ENCODE peak calls at places on chromosomes 1 and 21, in six cellular contexts. U is stimulated activated CD8-positive, alpha-beta memory T cell treated with anti-CD3 and anti-CD28 coated beads, Interleukin-4, amount 100 ng/mL, for 48 hours; O is GM06990; P is NAMALWA; M is hypothalamus; D is heart right ventricle. K is an unnamed sample.

GRCh38 chr1:184254849-184255248 is 132.0 kb upstream of the C1orf21 start:
- DNase-seq in P (no peak), D (no peak), M (no peak), U (no peak), O (no peak), K (no peak)

GRCh38 chr1:33130297-33130696 is 49.3 kb downstream of the AZIN2 start:
- DNase-seq in D (no peak), P (no peak), O (no peak), M (no peak), U (peak; percentile 49), K (no peak)

GRCh38 chr1:183180634-183181056 is 5.4 kb upstream of the LAMC2 start:
- DNase-seq in P (no peak), M (no peak), U (no peak), O (peak; percentile 44), D (peak; percentile 71), K (no peak)

GRCh38 chr21:44456207-44456914 is 1.1 kb downstream of the LRRC3 start:
- DNase-seq in U (no peak), D (no peak), P (no peak), O (no peak), M (no peak), K (no peak)

GRCh38 chr1:34266127-34266951 is 89.6 kb downstream of the C1orf94 start:
- DNase-seq in M (no peak), O (no peak), P (no peak), U (no peak), D (no peak), K (no peak)

GRCh38 chr21:39908265-39908923 is 41.2 kb downstream of the PCP4 start:
- DNase-seq in O (no peak), M (no peak), D (no peak), U (no peak), P (no peak), K (no peak)

GRCh38 chr1:146021622-146022402 is at the start of gene HJV:
- DNase-seq in U (no peak), P (no peak), M (no peak), O (no peak), D (peak; percentile 48), K (no peak)

GRCh38 chr21:42858185-42858847 is 21.0 kb downstream of the WDR4 start:
- DNase-seq in O (no peak), M (no peak), U (no peak), D (no peak), P (no peak), K (no peak)

GRCh38 chr1:12276225-12276624 is 46.4 kb downstream of the VPS13D start:
- DNase-seq in P (peak; percentile 59), D (peak; percentile 9), U (no peak), M (no peak), O (no peak), K (no peak)

GRCh38 chr1:233707153-233707905 is 93.4 kb downstream of the KCNK1 start:
- DNase-seq in M (no peak), D (no peak), U (no peak), P (no peak), O (no peak), K (no peak)

GRCh38 chr1:100719490-100719889 is at the start of gene VCAM1:
- DNase-seq in P (no peak), M (no peak), U (no peak), O (peak; percentile 18), D (peak; percentile 23), K (no peak)

GRCh38 chr1:12414444-12415238 is 184.8 kb downstream of the VPS13D start:
- DNase-seq in D (no peak), O (no peak), M (no peak), U (no peak), P (no peak), K (no peak)

GRCh38 chr1:224433671-224434446 is 738 bp downstream of the WDR26 start:
- DNase-seq in U (peak; percentile 52), P (peak; percentile 35), D (peak; percentile 48), O (peak; percentile 48), M (peak; percentile 57), K (peak; percentile 36)

GRCh38 chr1:9835758-9836631 is 12.2 kb upstream of the CLSTN1 start:
- DNase-seq in U (no peak), P (no peak), M (peak; percentile 59), O (no peak), D (peak; percentile 28), K (peak; percentile 24)

GRCh38 chr1:225449261-225449660 is 21.4 kb upstream of the LBR start:
- DNase-seq in P (no peak), U (no peak), D (no peak), O (no peak), M (no peak), K (no peak)

K was measured in C1 segment of cervical spinal cord.